ENCODE peak calls at places on chromosomes 13 and 19, in five cellular contexts. One of them, this sample, is unnamed.

GRCh38 chr13:105565328-105565727 is 970.1 kb downstream of the EFNB2 start:
- ATAC-seq in HCT116: no peak
- ATAC-seq in heart right ventricle: no peak
- ATAC-seq in right cardiac atrium: no peak
- ATAC-seq in aorta: no peak
- ATAC-seq in this sample: no peak

GRCh38 chr13:84998681-84999080 is 800.5 kb downstream of the SLITRK6 start:
- ATAC-seq in aorta: no peak
- ATAC-seq in heart right ventricle: no peak
- ATAC-seq in HCT116: no peak
- ATAC-seq in right cardiac atrium: no peak
- ATAC-seq in this sample: no peak

GRCh38 chr13:59745395-59745788 is 418.3 kb downstream of the DIAPH3 start:
- ATAC-seq in HCT116: no peak
- ATAC-seq in aorta: no peak
- ATAC-seq in right cardiac atrium: no peak
- ATAC-seq in heart right ventricle: no peak
- ATAC-seq in this sample: no peak

GRCh38 chr19:37078717-37079032 is 442 bp downstream of the ZNF420 start:
- ATAC-seq in right cardiac atrium: no peak
- ATAC-seq in aorta: no peak
- ATAC-seq in HCT116: no peak
- ATAC-seq in heart right ventricle: no peak
- ATAC-seq in this sample: no peak

GRCh38 chr13:49731766-49732165 is 40.5 kb upstream of the EBPL start:
- ATAC-seq in aorta: no peak
- ATAC-seq in heart right ventricle: peak
- ATAC-seq in right cardiac atrium: no peak
- ATAC-seq in HCT116: no peak
- ATAC-seq in this sample: no peak

GRCh38 chr19:530133-531008 is 1.2 kb upstream of the CDC34 start:
- ATAC-seq in HCT116: no peak
- ATAC-seq in heart right ventricle: no peak
- ATAC-seq in aorta: no peak
- ATAC-seq in right cardiac atrium: no peak
- ATAC-seq in this sample: no peak

GRCh38 chr19:39936020-39936419 is 1.6 kb upstream of the FCGBP start:
- ATAC-seq in aorta: no peak
- ATAC-seq in HCT116: no peak
- ATAC-seq in right cardiac atrium: no peak
- ATAC-seq in heart right ventricle: no peak
- ATAC-seq in this sample: no peak

GRCh38 chr19:49590971-49591730 is at the start of gene PRR12:
- ATAC-seq in heart right ventricle: peak
- ATAC-seq in aorta: peak
- ATAC-seq in right cardiac atrium: peak
- ATAC-seq in HCT116: peak
- ATAC-seq in this sample: peak

GRCh38 chr19:7983995-7984837 is 21.2 kb downstream of the ELAVL1 start:
- ATAC-seq in aorta: no peak
- ATAC-seq in heart right ventricle: peak
- ATAC-seq in HCT116: no peak
- ATAC-seq in right cardiac atrium: peak
- ATAC-seq in this sample: no peak

GRCh38 chr13:42312817-42313431 is 41.0 kb downstream of the AKAP11 start:
- ATAC-seq in right cardiac atrium: no peak
- ATAC-seq in HCT116: no peak
- ATAC-seq in aorta: no peak
- ATAC-seq in heart right ventricle: no peak
- ATAC-seq in this sample: no peak

GRCh38 chr13:44402902-44403719 is 29.5 kb downstream of the SERP2 start:
- ATAC-seq in aorta: no peak
- ATAC-seq in HCT116: no peak
- ATAC-seq in heart right ventricle: no peak
- ATAC-seq in right cardiac atrium: no peak
- ATAC-seq in this sample: no peak

GRCh38 chr19:50377051-50377441 is 789 bp downstream of the NR1H2 start:
- ATAC-seq in HCT116: peak
- ATAC-seq in heart right ventricle: peak
- ATAC-seq in aorta: peak
- ATAC-seq in right cardiac atrium: no peak
- ATAC-seq in this sample: peak

GRCh38 chr19:27858981-27859581 is 1353.9 kb downstream of the UQCRFS1 start:
- ATAC-seq in HCT116: no peak
- ATAC-seq in heart right ventricle: no peak
- ATAC-seq in aorta: no peak
- ATAC-seq in right cardiac atrium: no peak
- ATAC-seq in this sample: no peak

GRCh38 chr19:29111581-29111980 is 101.4 kb downstream of the UQCRFS1 start:
- ATAC-seq in right cardiac atrium: no peak
- ATAC-seq in HCT116: no peak
- ATAC-seq in heart right ventricle: no peak
- ATAC-seq in aorta: no peak
- ATAC-seq in this sample: peak

GRCh38 chr19:18520848-18521691 is 800 bp downstream of the ELL start:
- ATAC-seq in aorta: no peak
- ATAC-seq in right cardiac atrium: no peak
- ATAC-seq in HCT116: no peak
- ATAC-seq in heart right ventricle: no peak
- ATAC-seq in this sample: no peak

GRCh38 chr13:33383724-33384577 is 98.4 kb upstream of the STARD13 start:
- ATAC-seq in right cardiac atrium: no peak
- ATAC-seq in heart right ventricle: no peak
- ATAC-seq in HCT116: no peak
- ATAC-seq in aorta: no peak
- ATAC-seq in this sample: no peak

GRCh38 chr13:26985285-26985878 is 186.2 kb downstream of the USP12 start:
- ATAC-seq in aorta: peak
- ATAC-seq in HCT116: peak
- ATAC-seq in right cardiac atrium: peak
- ATAC-seq in heart right ventricle: peak
- ATAC-seq in this sample: peak

GRCh38 chr19:35000338-35000646 is 169 bp downstream of the GRAMD1A start:
- ATAC-seq in right cardiac atrium: no peak
- ATAC-seq in heart right ventricle: no peak
- ATAC-seq in HCT116: no peak
- ATAC-seq in aorta: no peak
- ATAC-seq in this sample: no peak

GRCh38 chr13:44412341-44412935 is 38.8 kb downstream of the SERP2 start:
- ATAC-seq in HCT116: no peak
- ATAC-seq in right cardiac atrium: peak
- ATAC-seq in aorta: no peak
- ATAC-seq in heart right ventricle: no peak
- ATAC-seq in this sample: no peak

GRCh38 chr19:40090256-40091204 is at the start of gene ZNF780A:
- ATAC-seq in aorta: peak
- ATAC-seq in HCT116: peak
- ATAC-seq in heart right ventricle: peak
- ATAC-seq in right cardiac atrium: peak
- ATAC-seq in this sample: peak

GRCh38 chr19:660793-661426 is 2.1 kb downstream of the RNF126 start:
- ATAC-seq in aorta: no peak
- ATAC-seq in heart right ventricle: no peak
- ATAC-seq in HCT116: no peak
- ATAC-seq in right cardiac atrium: no peak
- ATAC-seq in this sample: no peak

GRCh38 chr19:48795855-48796142 is 15.0 kb downstream of the BCAT2 start:
- ATAC-seq in heart right ventricle: peak
- ATAC-seq in right cardiac atrium: peak
- ATAC-seq in aorta: peak
- ATAC-seq in HCT116: peak
- ATAC-seq in this sample: peak

GRCh38 chr19:29320611-29321010 is 107.7 kb upstream of the UQCRFS1 start:
- ATAC-seq in right cardiac atrium: no peak
- ATAC-seq in aorta: no peak
- ATAC-seq in heart right ventricle: no peak
- ATAC-seq in HCT116: no peak
- ATAC-seq in this sample: no peak

GRCh38 chr13:80131204-80131603 is 209.7 kb downstream of the SPRY2 start:
- ATAC-seq in heart right ventricle: peak
- ATAC-seq in right cardiac atrium: peak
- ATAC-seq in HCT116: no peak
- ATAC-seq in aorta: peak
- ATAC-seq in this sample: peak

GRCh38 chr13:21079761-21080730 is 18.7 kb upstream of the LATS2 start:
- ATAC-seq in HCT116: no peak
- ATAC-seq in right cardiac atrium: peak
- ATAC-seq in aorta: peak
- ATAC-seq in heart right ventricle: peak
- ATAC-seq in this sample: peak

GRCh38 chr13:114263590-114263989 is 17.8 kb upstream of the UPF3A start:
- ATAC-seq in aorta: no peak
- ATAC-seq in HCT116: no peak
- ATAC-seq in right cardiac atrium: no peak
- ATAC-seq in heart right ventricle: no peak
- ATAC-seq in this sample: no peak
- H3K4me3 ChIP-seq in aorta: no peak
- H3K4me3 ChIP-seq in HCT116: no peak
- H3K4me3 ChIP-seq in right cardiac atrium: no peak
- H3K4me3 ChIP-seq in heart right ventricle: no peak
- H3K4me3 ChIP-seq in this sample: no peak

DNA sequence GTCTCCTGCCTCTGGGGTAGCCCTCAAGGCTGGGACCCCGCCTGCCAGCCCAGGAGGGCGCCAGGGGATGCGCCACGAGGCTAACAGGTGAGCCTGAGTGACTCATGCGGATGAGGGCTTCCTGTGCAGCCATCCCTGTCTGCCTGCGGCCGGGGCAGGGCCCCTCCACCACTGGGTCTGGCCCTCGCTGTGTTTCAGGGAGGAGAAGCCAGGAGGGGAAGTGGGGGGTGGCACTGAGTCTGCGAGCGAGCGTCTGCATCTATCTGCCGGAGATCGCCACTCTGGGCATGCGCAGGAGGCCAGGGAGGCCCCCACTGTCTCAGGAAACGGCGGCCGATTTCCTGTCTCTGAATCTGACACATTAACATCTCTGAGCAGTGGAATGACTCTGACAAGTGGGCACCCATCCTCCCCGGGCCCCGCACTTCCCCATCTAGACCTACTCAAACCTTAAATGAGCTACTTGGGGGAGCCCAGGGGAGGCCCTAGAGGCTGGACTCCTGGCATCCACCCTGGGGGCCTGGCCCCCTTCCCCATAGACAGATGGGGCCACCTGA is 19.7 kb downstream of the RFX1 start:
- ATAC-seq in aorta: peak
- ATAC-seq in heart right ventricle: peak
- ATAC-seq in right cardiac atrium: peak
- ATAC-seq in HCT116: peak
- ATAC-seq in this sample: peak
- H3K4me3 ChIP-seq in aorta: no peak
- H3K4me3 ChIP-seq in heart right ventricle: peak
- H3K4me3 ChIP-seq in right cardiac atrium: no peak
- H3K4me3 ChIP-seq in HCT116: no peak
- H3K4me3 ChIP-seq in this sample: no peak

DNA sequence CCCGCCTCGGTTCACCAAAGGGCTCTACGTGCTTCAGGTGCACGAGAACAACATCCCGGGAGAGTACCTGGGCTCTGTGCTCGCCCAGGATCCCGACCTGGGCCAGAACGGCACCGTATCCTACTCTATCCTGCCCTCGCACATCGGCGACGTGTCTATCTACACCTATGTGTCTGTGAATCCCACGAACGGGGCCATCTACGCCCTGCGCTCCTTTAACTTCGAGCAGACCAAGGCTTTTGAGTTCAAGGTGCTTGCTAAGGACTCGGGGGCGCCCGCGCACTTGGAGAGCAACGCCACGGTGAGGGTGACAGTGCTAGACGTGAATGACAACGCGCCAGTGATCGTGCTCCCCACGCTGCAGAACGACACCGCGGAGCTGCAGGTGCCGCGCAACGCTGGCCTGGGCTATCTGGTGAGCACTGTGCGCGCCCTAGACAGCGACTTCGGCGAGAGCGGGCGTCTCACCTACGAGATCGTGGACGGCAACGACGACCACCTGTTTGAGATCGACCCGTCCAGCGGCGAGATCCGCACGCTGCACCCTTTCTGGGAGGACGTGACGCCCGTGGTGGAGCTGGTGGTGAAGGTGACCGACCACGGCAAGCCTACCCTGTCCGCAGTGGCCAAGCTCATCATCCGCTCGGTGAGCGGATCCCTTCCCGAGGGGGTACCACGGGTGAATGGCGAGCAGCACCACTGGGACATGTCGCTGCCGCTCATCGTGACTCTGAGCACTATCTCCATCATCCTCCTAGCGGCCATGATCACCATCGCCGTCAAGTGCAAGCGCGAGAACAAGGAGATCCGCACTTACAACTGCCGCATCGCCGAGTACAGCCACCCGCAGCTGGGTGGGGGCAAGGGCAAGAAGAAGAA is 2.6 kb downstream of the PCDH17 start:
- ATAC-seq in right cardiac atrium: no peak
- ATAC-seq in HCT116: no peak
- ATAC-seq in heart right ventricle: no peak
- ATAC-seq in aorta: no peak
- ATAC-seq in this sample: no peak
- H3K4me3 ChIP-seq in right cardiac atrium: peak
- H3K4me3 ChIP-seq in HCT116: no peak
- H3K4me3 ChIP-seq in heart right ventricle: peak
- H3K4me3 ChIP-seq in aorta: no peak
- H3K4me3 ChIP-seq in this sample: peak

DNA sequence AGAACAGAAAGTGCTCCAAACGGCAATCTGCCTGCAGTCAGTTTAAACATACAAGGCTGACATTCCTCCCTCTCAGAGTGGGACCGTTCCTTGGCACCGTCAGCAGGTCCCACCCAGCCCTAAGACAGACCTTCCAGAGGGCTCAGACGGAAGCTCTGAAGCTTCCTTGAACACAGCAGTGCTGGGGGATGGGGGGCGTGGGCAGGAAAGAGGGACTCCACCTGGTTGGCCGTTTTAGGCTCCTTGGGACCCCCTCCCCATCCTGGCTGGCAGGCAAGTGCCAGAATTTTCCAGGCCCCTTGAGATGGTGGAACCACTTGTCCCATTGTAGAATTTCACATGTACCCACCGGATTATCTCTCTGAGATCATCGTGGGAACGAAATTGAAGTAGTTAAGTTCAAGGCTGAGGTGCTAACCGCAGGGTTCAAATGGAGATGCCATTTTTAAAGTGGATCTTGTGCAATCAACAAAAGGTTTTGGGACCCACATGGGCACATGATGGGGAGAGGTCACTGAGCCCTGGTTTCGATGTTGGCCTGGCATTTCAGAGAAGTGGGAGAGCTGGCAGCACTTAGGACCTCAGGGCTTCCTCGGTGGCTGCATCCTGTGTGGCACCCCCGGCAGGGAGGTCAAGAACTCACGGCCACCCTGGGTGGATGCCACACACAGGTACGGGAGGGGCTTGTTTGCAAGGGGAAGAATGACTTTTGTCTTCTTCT is 46.2 kb downstream of the KLF2 start:
- ATAC-seq in aorta: no peak
- ATAC-seq in heart right ventricle: peak
- ATAC-seq in HCT116: no peak
- ATAC-seq in right cardiac atrium: peak
- ATAC-seq in this sample: no peak
- H3K4me3 ChIP-seq in aorta: no peak
- H3K4me3 ChIP-seq in heart right ventricle: no peak
- H3K4me3 ChIP-seq in HCT116: no peak
- H3K4me3 ChIP-seq in right cardiac atrium: no peak
- H3K4me3 ChIP-seq in this sample: no peak